ENCODE peak calls at places on chromosome 16, in nine cellular contexts. Z is ovary, J is stomach, T is SK-N-SH, W is A549, K is upper lobe of left lung, Y is tibial nerve, X is transverse colon, E is suprapubic skin. V is an unnamed sample.
A peak's percentile ranks its signal among the peaks of the same experiment; 100 is the strongest.

GRCh38 chr16:72112906-72113615 is 19.4 kb downstream of the DHX38 start:
- DNase-seq in Z (no peak), J (no peak), T (no peak), W (no peak), K (no peak), Y (no peak), X (no peak), E (no peak), V (no peak)

GRCh38 chr16:57646388-57647039 is 18.1 kb downstream of the ADGRG1 start:
- DNase-seq in Z (no peak), J (no peak), T (no peak), W (no peak), K (no peak), Y (no peak), X (no peak), E (no peak), V (no peak)

GRCh38 chr16:2981899-2982250 is 1.6 kb upstream of the PKMYT1 start:
- DNase-seq in Z (no peak), J (no peak), T (no peak), W (no peak), K (no peak), Y (no peak), X (no peak), E (no peak), V (no peak)

GRCh38 chr16:54163197-54163843 is 123.3 kb downstream of the IRX3 start:
- DNase-seq in Z (no peak), J (no peak), T (no peak), W (no peak), K (no peak), Y (no peak), X (no peak), E (no peak), V (peak; percentile 43)

GRCh38 chr16:57609541-57610401 is 18.7 kb upstream of the ADGRG1 start:
- DNase-seq in Z (no peak), J (peak; percentile 79), T (peak; percentile 30), W (no peak), K (no peak), Y (no peak), X (peak; percentile 56), E (peak; percentile 60), V (peak; percentile 42)

GRCh38 chr16:89431158-89431584 is 59.2 kb downstream of the ANKRD11 start:
- DNase-seq in Z (no peak), J (peak; percentile 50), T (no peak), W (peak; percentile 52), K (no peak), Y (no peak), X (peak; percentile 72), E (no peak), V (peak; percentile 81)

GRCh38 chr16:15141586-15141985 is 47.5 kb upstream of the RRN3 start:
- DNase-seq in Z (peak; percentile 21), J (no peak), T (peak; percentile 8), W (no peak), K (no peak), Y (no peak), X (no peak), E (peak; percentile 67), V (peak; percentile 64)

GRCh38 chr16:83301966-83302365 is 505.8 kb upstream of the HSBP1 start:
- DNase-seq in Z (no peak), J (no peak), T (no peak), W (no peak), K (no peak), Y (no peak), X (no peak), E (no peak), V (no peak)

GRCh38 chr16:65908568-65908967 is 457.9 kb upstream of the CDH5 start:
- DNase-seq in Z (no peak), J (no peak), T (peak; percentile 61), W (no peak), K (no peak), Y (no peak), X (no peak), E (no peak), V (no peak)

GRCh38 chr16:57115148-57115503 is 22.7 kb downstream of the CPNE2 start:
- DNase-seq in Z (no peak), J (no peak), T (no peak), W (no peak), K (no peak), Y (no peak), X (no peak), E (no peak), V (no peak)

GRCh38 chr16:75251280-75252048 is at the start of gene BCAR1:
- DNase-seq in Z (peak; percentile 89), J (peak; percentile 93), T (peak; percentile 97), W (peak; percentile 87), K (peak; percentile 89), Y (peak; percentile 75), X (peak; percentile 88), E (no peak), V (peak; percentile 94)
- TF ChIP-seq EP300 in Z (no peak), J (no peak), T (no peak), W (no peak), K (no peak), Y (no peak), X (no peak), E (no peak), V (no peak)

GRCh38 chr16:28090646-28091377 is 27.3 kb upstream of the GSG1L start:
- DNase-seq in Z (no peak), J (no peak), T (peak; percentile 48), W (no peak), K (no peak), Y (no peak), X (no peak), E (no peak), V (no peak)
- TF ChIP-seq CTCF in Z (no peak), J (no peak), T (peak; percentile 56), W (no peak), K (no peak), Y (no peak), X (no peak), E (no peak), V (no peak)

DNA sequence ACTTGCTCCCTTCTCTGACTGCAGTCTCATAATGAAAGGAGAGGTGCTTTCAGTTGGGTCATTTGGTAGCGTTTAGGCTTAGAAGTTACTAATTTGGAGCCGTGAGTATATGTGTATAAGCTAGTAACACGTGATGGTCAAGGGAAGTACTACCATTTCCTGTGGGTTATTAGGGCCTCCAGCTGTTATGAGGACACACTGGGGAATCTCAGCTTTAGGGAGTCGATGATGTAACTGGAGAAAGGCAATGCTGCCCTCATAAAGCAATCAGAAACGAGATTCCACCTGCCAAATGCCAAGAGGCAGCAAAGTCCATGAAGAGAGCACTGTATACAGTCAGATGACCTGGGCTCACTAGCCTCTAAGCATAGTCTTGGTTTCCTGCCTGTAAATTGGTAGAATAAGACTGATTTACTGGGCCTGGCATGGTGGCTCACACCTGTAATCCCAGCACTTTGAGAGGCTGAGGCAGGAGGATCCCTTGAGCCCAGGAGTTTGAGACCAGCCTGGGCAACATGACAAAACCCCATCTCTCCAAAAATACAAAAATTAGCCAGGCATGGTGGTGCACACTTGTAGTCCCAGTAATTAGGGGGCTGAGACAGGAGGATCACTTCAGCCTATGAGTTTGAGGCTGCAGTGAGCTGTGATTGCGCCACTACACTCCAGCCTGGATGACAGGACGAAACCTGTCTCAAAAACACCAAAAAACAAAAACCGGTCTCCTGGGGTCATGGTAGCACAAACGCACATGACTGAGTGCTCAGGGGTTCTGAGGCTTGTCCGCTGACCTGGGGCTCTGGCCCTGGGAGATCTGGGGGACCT is 53.0 kb downstream of the SF3B3 start:
- DNase-seq in Z (no peak), J (no peak), T (no peak), W (no peak), K (no peak), Y (no peak), X (peak; percentile 33), E (peak; percentile 62), V (no peak)
- TF ChIP-seq EP300 in Z (no peak), J (no peak), T (no peak), W (no peak), K (no peak), Y (no peak), X (no peak), E (no peak), V (no peak)

DNA sequence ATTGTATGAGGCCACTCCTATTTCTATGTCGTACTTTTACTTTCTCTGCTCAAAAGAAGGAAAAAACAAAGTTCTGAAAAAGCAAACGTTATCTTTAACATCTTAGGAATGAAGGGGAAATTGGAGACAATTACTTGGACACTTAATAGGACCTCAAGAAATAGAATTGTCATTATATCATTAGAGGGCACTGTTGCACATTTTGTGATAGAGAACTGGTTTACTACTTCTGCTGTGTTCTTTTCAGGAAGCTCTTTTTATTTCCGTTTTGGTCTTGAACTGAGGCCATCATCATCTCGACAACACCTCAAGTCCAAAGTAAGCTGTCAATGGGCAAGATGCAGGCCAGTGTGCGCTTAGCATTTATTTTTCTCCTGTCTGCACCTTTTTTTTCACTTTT is 14.6 kb downstream of the COG4 start:
- DNase-seq in Z (no peak), J (no peak), T (no peak), W (no peak), K (no peak), Y (no peak), X (no peak), E (no peak), V (no peak)
- TF ChIP-seq CTCF in Z (no peak), J (no peak), T (peak; percentile 36), W (peak; percentile 30), K (no peak), Y (no peak), X (no peak), E (no peak), V (no peak)

GRCh38 chr16:61575617-61576016 is 460.6 kb downstream of the CDH8 start:
- DNase-seq in Z (no peak), J (no peak), T (no peak), W (no peak), K (no peak), Y (no peak), X (no peak), E (no peak), V (no peak)

GRCh38 chr16:61576476-61576875 is 459.8 kb downstream of the CDH8 start:
- DNase-seq in Z (no peak), J (no peak), T (no peak), W (no peak), K (no peak), Y (no peak), X (no peak), E (no peak), V (no peak)

GRCh38 chr16:61579195-61579594 is 457.0 kb downstream of the CDH8 start:
- DNase-seq in Z (no peak), J (no peak), T (no peak), W (no peak), K (no peak), Y (no peak), X (no peak), E (no peak), V (no peak)

GRCh38 chr16:61580579-61580978 is 455.7 kb downstream of the CDH8 start:
- DNase-seq in Z (no peak), J (no peak), T (no peak), W (no peak), K (no peak), Y (no peak), X (no peak), E (no peak), V (no peak)

DNA sequence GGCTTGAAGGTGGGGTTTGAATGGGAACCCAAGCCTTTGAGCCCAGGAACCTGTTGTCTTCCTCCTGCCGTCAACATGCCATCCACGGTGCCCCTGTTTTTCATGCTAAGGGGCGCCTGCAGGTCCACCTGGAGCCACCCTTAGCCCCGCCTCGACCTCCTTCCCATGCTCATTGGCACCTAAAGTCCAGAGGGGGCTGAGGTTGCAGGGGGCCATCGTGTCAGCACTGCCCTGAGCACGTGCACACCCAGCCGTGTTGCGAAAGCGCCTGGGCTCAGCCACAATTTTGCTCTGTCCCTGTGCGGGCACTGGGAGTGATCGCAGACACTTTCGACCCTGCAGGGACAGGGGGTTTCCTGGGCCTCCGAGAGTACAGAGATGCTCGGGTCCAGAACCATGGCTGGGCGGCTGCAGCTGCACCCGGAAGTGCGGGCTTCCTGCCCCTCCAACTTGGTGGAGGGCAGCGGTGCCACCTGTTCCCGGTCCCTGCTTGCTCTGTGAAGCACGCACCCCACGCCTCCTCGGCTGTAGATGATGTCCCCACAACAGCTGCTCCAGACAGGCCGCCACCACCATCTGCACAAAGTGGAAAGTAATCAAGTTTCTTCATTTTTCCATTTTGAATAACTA is 454.7 kb downstream of the CDH8 start:
- DNase-seq in Z (no peak), J (no peak), T (no peak), W (no peak), K (no peak), Y (no peak), X (no peak), E (no peak), V (no peak)
- TF ChIP-seq EP300 in Z (no peak), J (no peak), T (no peak), W (no peak), K (no peak), Y (no peak), X (no peak), E (no peak), V (no peak)